ENCODE peak calls at places on chromosome 16, in seven cellular contexts. G is transverse colon, B is A549, Q is AG10803, V is ovary, S is esophagus squamous epithelium, K is upper lobe of right lung. R is an unnamed sample.

GRCh38 chr16:89473136-89473712 is 17.1 kb downstream of the ANKRD11 start:
- DNase-seq in G (no peak), B (no peak), Q (no peak), V (no peak), S (no peak), K (no peak), R (no peak)

GRCh38 chr16:48637039-48637438 is 27.1 kb upstream of the N4BP1 start:
- DNase-seq in G (no peak), B (no peak), Q (no peak), V (no peak), S (no peak), K (no peak), R (no peak)

GRCh38 chr16:15650019-15650697 is at the start of gene NDE1:
- DNase-seq in G (peak), B (peak), Q (peak), V (peak), S (peak), K (peak), R (peak)

GRCh38 chr16:4240624-4241023 is 1.3 kb downstream of the SRL start:
- DNase-seq in G (no peak), B (no peak), Q (no peak), V (no peak), S (no peak), K (no peak), R (no peak)

GRCh38 chr16:11064846-11065245 is 120.5 kb downstream of the CLEC16A start:
- DNase-seq in G (no peak), B (no peak), Q (peak), V (peak), S (no peak), K (no peak), R (no peak)

GRCh38 chr16:716250-716607 is 1.3 kb downstream of the METRN start:
- DNase-seq in G (no peak), B (peak), Q (peak), V (no peak), S (no peak), K (no peak), R (no peak)

GRCh38 chr16:81729451-81729850 is 49.6 kb upstream of the PLCG2 start:
- DNase-seq in G (no peak), B (no peak), Q (no peak), V (no peak), S (no peak), K (no peak), R (no peak)

GRCh38 chr16:8200839-8201238 is 389.5 kb downstream of the TMEM114 start:
- DNase-seq in G (no peak), B (no peak), Q (no peak), V (no peak), S (no peak), K (no peak), R (no peak)

GRCh38 chr16:10736926-10737625 is 6.6 kb upstream of the NUBP1 start:
- DNase-seq in G (peak), B (peak), Q (peak), V (peak), S (no peak), K (no peak), R (no peak)

GRCh38 chr16:23171234-23171948 is 11.2 kb upstream of the SCNN1G start:
- DNase-seq in G (no peak), B (peak), Q (peak), V (no peak), S (no peak), K (no peak), R (no peak)

GRCh38 chr16:88854306-88855111 is 2.2 kb downstream of the GALNS start:
- DNase-seq in G (peak), B (no peak), Q (no peak), V (no peak), S (no peak), K (no peak), R (no peak)

GRCh38 chr16:69938981-69939820 is 11.9 kb upstream of the CLEC18A start:
- DNase-seq in G (no peak), B (no peak), Q (no peak), V (no peak), S (no peak), K (no peak), R (no peak)

GRCh38 chr16:14409563-14409962 is 220.5 kb downstream of the PARN start:
- DNase-seq in G (peak), B (peak), Q (peak), V (no peak), S (no peak), K (no peak), R (peak)

GRCh38 chr16:87317766-87318121 is 552 bp upstream of the C16orf95 start:
- DNase-seq in G (peak), B (peak), Q (peak), V (peak), S (no peak), K (peak), R (peak)

GRCh38 chr16:69329369-69330285 is 761 bp downstream of the PDF start:
- DNase-seq in G (peak), B (no peak), Q (no peak), V (peak), S (no peak), K (peak), R (no peak)

GRCh38 chr16:71367243-71367976 is 8.9 kb downstream of the CALB2 start:
- DNase-seq in G (peak), B (peak), Q (peak), V (no peak), S (no peak), K (peak), R (no peak)

GRCh38 chr16:14608111-14608566 is 21.9 kb downstream of the PARN start:
- DNase-seq in G (no peak), B (no peak), Q (no peak), V (no peak), S (no peak), K (no peak), R (no peak)

GRCh38 chr16:747978-748746 is 7.4 kb upstream of the CIAO3 start:
- DNase-seq in G (no peak), B (no peak), Q (no peak), V (no peak), S (no peak), K (no peak), R (no peak)

GRCh38 chr16:89700649-89701424 is 668 bp downstream of the SPATA2L start:
- DNase-seq in G (peak), B (peak), Q (no peak), V (peak), S (no peak), K (peak), R (no peak)

GRCh38 chr16:49701867-49702494 is 153.9 kb downstream of the ZNF423 start:
- DNase-seq in G (peak), B (no peak), Q (peak), V (peak), S (no peak), K (no peak), R (peak)

GRCh38 chr16:64269756-64270155 is 852.1 kb downstream of the CDH11 start:
- DNase-seq in G (no peak), B (no peak), Q (peak), V (no peak), S (no peak), K (no peak), R (no peak)

GRCh38 chr16:56424791-56425438 is 430 bp downstream of the AMFR start:
- DNase-seq in G (peak), B (no peak), Q (peak), V (peak), S (no peak), K (peak), R (peak)

GRCh38 chr16:80147021-80147680 is 393.6 kb upstream of the DYNLRB2 start:
- DNase-seq in G (no peak), B (no peak), Q (peak), V (no peak), S (no peak), K (no peak), R (no peak)
- H3K4me3 ChIP-seq in G (no peak), B (no peak), Q (no peak), V (no peak), S (no peak), K (no peak), R (no peak)

GRCh38 chr16:12907670-12908233 is 6.4 kb downstream of the SHISA9 start:
- DNase-seq in G (no peak), B (peak), Q (no peak), V (no peak), S (no peak), K (no peak), R (no peak)
- TF ChIP-seq CTCF in G (no peak), B (peak), Q (peak), V (no peak), S (no peak), K (no peak), R (no peak)

DNA sequence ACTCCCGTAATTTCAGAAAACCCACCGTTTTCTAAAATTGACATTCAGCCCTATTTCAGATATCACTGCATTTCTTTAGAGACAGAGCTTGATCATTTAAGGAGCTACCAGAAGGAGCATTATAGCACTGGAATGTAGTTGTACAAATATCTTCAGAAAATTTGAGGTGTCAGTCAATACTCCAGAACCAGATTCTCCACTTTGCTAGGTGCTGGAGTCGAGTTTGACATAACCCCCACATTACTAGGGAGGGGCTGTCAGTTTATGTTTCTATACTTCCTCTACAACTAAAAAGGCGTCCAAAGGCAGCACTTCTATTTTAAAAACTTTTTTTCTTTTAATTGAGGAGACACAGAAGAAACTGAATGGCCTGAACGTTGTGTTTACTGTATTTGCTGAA is 899 bp upstream of the KIAA0513 start:
- DNase-seq in G (no peak), B (no peak), Q (no peak), V (no peak), S (no peak), K (no peak), R (no peak)
- H3K4me3 ChIP-seq in G (peak), B (peak), Q (peak), V (peak), S (peak), K (peak), R (peak)

GRCh38 chr16:77660311-77660710 is 62.0 kb upstream of the NUDT7 start:
- DNase-seq in G (no peak), B (peak), Q (peak), V (no peak), S (no peak), K (no peak), R (no peak)
- TF ChIP-seq CTCF in G (peak), B (peak), Q (peak), V (no peak), S (peak), K (peak), R (peak)

DNA sequence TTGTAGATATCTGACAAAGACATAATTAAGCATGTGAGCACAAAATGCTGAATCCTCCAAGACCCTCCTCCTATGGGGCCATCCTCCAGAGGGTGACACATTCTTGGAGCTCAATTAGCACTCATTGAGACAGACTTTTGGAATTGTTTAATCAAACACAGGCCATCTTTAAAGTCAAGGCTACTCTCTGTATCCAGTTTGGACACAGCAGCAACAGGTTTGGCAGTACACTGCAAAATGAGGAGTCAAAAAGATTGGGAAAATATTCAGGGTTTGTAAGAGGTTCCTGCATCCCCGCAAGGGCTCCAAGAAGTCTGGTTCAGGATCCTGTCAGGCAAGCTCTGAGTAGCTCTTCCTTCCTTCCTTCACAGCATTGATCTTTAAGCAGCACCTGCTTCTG is 1.3 kb downstream of the ITFG1 start:
- DNase-seq in G (no peak), B (no peak), Q (no peak), V (no peak), S (no peak), K (no peak), R (no peak)
- H3K4me3 ChIP-seq in G (no peak), B (peak), Q (peak), V (peak), S (peak), K (peak), R (peak)